ENCODE peak calls at places on chromosomes 7 and 10, in four cellular contexts. One of them, this sample, is unnamed.

GRCh38 chr10:71561003-71561577 is 158.5 kb downstream of the C10orf105 start:
- DNase-seq in H9: no peak
- DNase-seq in GM23338: no peak
- DNase-seq in IMR-90: no peak
- DNase-seq in this sample: no peak

GRCh38 chr10:46234026-46234425 is 52.8 kb upstream of the ANTXRL start:
- DNase-seq in H9: peak; percentile 21
- DNase-seq in GM23338: no peak
- DNase-seq in IMR-90: no peak
- DNase-seq in this sample: no peak

GRCh38 chr7:158102897-158103296 is 484.7 kb downstream of the PTPRN2 start:
- DNase-seq in H9: no peak
- DNase-seq in IMR-90: no peak
- DNase-seq in GM23338: no peak
- DNase-seq in this sample: no peak

GRCh38 chr10:79189853-79190435 is 121.2 kb downstream of the ZMIZ1 start:
- DNase-seq in GM23338: no peak
- DNase-seq in IMR-90: peak; percentile 19
- DNase-seq in H9: no peak
- DNase-seq in this sample: no peak

GRCh38 chr7:15729746-15730145 is 43.3 kb upstream of the MEOX2 start:
- DNase-seq in H9: no peak
- DNase-seq in GM23338: no peak
- DNase-seq in IMR-90: no peak
- DNase-seq in this sample: no peak

GRCh38 chr7:33534830-33535229 is 370.5 kb upstream of the BMPER start:
- DNase-seq in H9: no peak
- DNase-seq in IMR-90: peak; percentile 67
- DNase-seq in GM23338: peak; percentile 59
- DNase-seq in this sample: no peak

GRCh38 chr10:63829573-63830149 is 308.5 kb downstream of the REEP3 start:
- DNase-seq in IMR-90: no peak
- DNase-seq in GM23338: peak; percentile 13
- DNase-seq in H9: no peak
- DNase-seq in this sample: no peak

GRCh38 chr7:101288439-101288838 is 33.2 kb downstream of the IFT22 start:
- DNase-seq in IMR-90: no peak
- DNase-seq in H9: no peak
- DNase-seq in GM23338: no peak
- DNase-seq in this sample: no peak

GRCh38 chr10:13349776-13350274 is 1.7 kb upstream of the SEPHS1 start:
- DNase-seq in H9: peak; percentile 96
- DNase-seq in GM23338: peak; percentile 97
- DNase-seq in IMR-90: peak; percentile 54
- DNase-seq in this sample: peak; percentile 24

GRCh38 chr7:142813262-142813661 is 41.6 kb upstream of the EPHB6 start:
- DNase-seq in IMR-90: peak; percentile 46
- DNase-seq in GM23338: peak; percentile 86
- DNase-seq in H9: peak; percentile 85
- DNase-seq in this sample: no peak

GRCh38 chr7:139321071-139321745 is 19.9 kb upstream of the FMC1 start:
- DNase-seq in IMR-90: peak; percentile 38
- DNase-seq in H9: peak; percentile 40
- DNase-seq in GM23338: peak; percentile 75
- DNase-seq in this sample: peak; percentile 14

GRCh38 chr10:71860243-71861029 is 9.4 kb upstream of the PSAP start:
- DNase-seq in GM23338: peak; percentile 76
- DNase-seq in IMR-90: peak; percentile 100
- DNase-seq in H9: peak; percentile 93
- DNase-seq in this sample: peak; percentile 65

GRCh38 chr10:35214607-35215020 is 88.0 kb downstream of the CREM start:
- DNase-seq in GM23338: no peak
- DNase-seq in H9: no peak
- DNase-seq in IMR-90: no peak
- DNase-seq in this sample: no peak

GRCh38 chr10:114103286-114103685 is 59.6 kb downstream of the ADRB1 start:
- DNase-seq in GM23338: peak; percentile 63
- DNase-seq in H9: no peak
- DNase-seq in IMR-90: peak; percentile 67
- DNase-seq in this sample: peak; percentile 63

GRCh38 chr7:92179393-92179924 is 517 bp upstream of the LRRD1 start:
- DNase-seq in GM23338: peak; percentile 57
- DNase-seq in IMR-90: peak; percentile 1
- DNase-seq in H9: no peak
- DNase-seq in this sample: no peak

DNA sequence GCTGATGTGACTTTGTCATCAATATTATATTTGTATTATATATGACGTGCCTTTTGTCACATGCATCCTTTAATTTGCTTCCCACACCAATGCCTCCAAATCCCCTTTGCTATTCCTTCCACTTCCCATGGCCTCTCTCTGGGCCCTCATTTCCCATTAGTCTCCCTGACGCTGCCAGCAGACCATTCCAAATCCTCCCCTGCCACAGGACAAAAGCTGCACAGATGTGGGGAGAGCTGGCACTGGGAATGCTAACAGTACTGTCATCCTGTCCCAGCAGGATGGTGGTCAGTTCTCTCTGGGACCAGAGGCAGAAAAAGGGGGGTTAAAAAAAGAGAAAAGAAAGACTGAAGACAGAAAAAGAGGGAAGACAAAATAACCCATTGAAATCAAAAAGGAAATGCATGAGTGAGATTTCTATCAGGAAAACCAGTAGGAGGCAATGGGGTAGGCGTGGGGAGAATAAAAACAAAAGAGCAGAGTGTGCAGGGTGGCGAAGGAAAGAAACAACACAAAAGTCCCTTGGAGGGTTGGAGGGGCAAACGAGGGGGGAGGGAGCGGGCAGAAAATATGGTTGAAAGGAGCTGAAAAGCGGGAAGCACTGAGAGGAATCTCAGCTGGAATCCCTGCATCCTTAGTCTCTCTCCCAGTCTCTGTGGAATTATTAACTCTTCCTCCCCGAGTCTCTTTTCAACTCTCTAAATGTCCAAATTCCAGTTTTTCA is 59.2 kb upstream of the PTN start:
- DNase-seq in H9: no peak
- DNase-seq in GM23338: peak; percentile 47
- DNase-seq in IMR-90: no peak
- DNase-seq in this sample: no peak
- H3K27ac ChIP-seq in H9: no peak overlapping the region
- H3K27ac ChIP-seq in GM23338: peak overlapping the region; percentile 29
- H3K27ac ChIP-seq in IMR-90: no peak overlapping the region
- H3K27ac ChIP-seq in this sample: no peak overlapping the region

GRCh38 chr10:60955321-60955720 is 11.3 kb upstream of the RHOBTB1 start:
- DNase-seq in IMR-90: no peak
- DNase-seq in H9: no peak
- DNase-seq in GM23338: no peak
- DNase-seq in this sample: no peak
- H2AFZ ChIP-seq in IMR-90: no peak overlapping the region
- H2AFZ ChIP-seq in H9: no peak overlapping the region
- H2AFZ ChIP-seq in GM23338: no peak overlapping the region
- H2AFZ ChIP-seq in this sample: no peak overlapping the region

GRCh38 chr7:105065104-105065503 is 51.1 kb downstream of the KMT2E start:
- DNase-seq in GM23338: no peak
- DNase-seq in H9: no peak
- DNase-seq in IMR-90: no peak
- DNase-seq in this sample: no peak

GRCh38 chr7:105073143-105073542 is 59.1 kb downstream of the KMT2E start:
- DNase-seq in H9: no peak
- DNase-seq in GM23338: no peak
- DNase-seq in IMR-90: no peak
- DNase-seq in this sample: no peak

GRCh38 chr7:105067691-105068090 is 53.7 kb downstream of the KMT2E start:
- DNase-seq in H9: no peak
- DNase-seq in GM23338: no peak
- DNase-seq in IMR-90: no peak
- DNase-seq in this sample: no peak
- H3K27ac ChIP-seq in H9: no peak overlapping the region
- H3K27ac ChIP-seq in GM23338: no peak overlapping the region
- H3K27ac ChIP-seq in IMR-90: no peak overlapping the region
- H3K27ac ChIP-seq in this sample: no peak overlapping the region

GRCh38 chr7:42274052-42274451 is 37.0 kb upstream of the GLI3 start:
- DNase-seq in IMR-90: peak; percentile 79
- DNase-seq in GM23338: no peak
- DNase-seq in H9: no peak
- DNase-seq in this sample: no peak
- H2AFZ ChIP-seq in IMR-90: no peak overlapping the region
- H2AFZ ChIP-seq in GM23338: no peak overlapping the region
- H2AFZ ChIP-seq in H9: no peak overlapping the region
- H2AFZ ChIP-seq in this sample: no peak overlapping the region

GRCh38 chr10:5692476-5693358 is 8.1 kb downstream of the TASOR2 start:
- DNase-seq in GM23338: peak; percentile 81
- DNase-seq in IMR-90: peak; percentile 19
- DNase-seq in H9: peak; percentile 62
- DNase-seq in this sample: peak; percentile 87
- H3K27ac ChIP-seq in GM23338: peak overlapping the region; percentile 5
- H3K27ac ChIP-seq in IMR-90: peak overlapping the region; percentile 3
- H3K27ac ChIP-seq in H9: no peak overlapping the region
- H3K27ac ChIP-seq in this sample: peak overlapping the region; percentile 92

GRCh38 chr7:117480978-117481377 is 1.2 kb downstream of the CFTR start:
- DNase-seq in H9: no peak
- DNase-seq in IMR-90: no peak
- DNase-seq in GM23338: peak; percentile 19
- DNase-seq in this sample: no peak

GRCh38 chr7:117478796-117479479 is 887 bp upstream of the CFTR start:
- DNase-seq in IMR-90: no peak
- DNase-seq in H9: peak; percentile 26
- DNase-seq in GM23338: peak; percentile 43
- DNase-seq in this sample: no peak

GRCh38 chr7:117484988-117485655 is 5.3 kb downstream of the CFTR start:
- DNase-seq in IMR-90: no peak
- DNase-seq in GM23338: peak; percentile 49
- DNase-seq in H9: no peak
- DNase-seq in this sample: no peak

GRCh38 chr7:117479480-117480224 is at the start of gene CFTR:
- DNase-seq in IMR-90: no peak
- DNase-seq in GM23338: peak; percentile 75
- DNase-seq in H9: peak; percentile 65
- DNase-seq in this sample: no peak
- H2AFZ ChIP-seq in IMR-90: peak within 1 kb of the TSS; percentile 75
- H2AFZ ChIP-seq in GM23338: peak within 1 kb of the TSS; percentile 94
- H2AFZ ChIP-seq in H9: peak within 1 kb of the TSS; percentile 50
- H2AFZ ChIP-seq in this sample: no peak within 1 kb of the TSS

GRCh38 chr7:116861717-116862116 is 670 bp upstream of the CAPZA2 start:
- DNase-seq in IMR-90: no peak
- DNase-seq in GM23338: no peak
- DNase-seq in H9: no peak
- DNase-seq in this sample: no peak
- H3K27ac ChIP-seq in IMR-90: no peak overlapping the region
- H3K27ac ChIP-seq in GM23338: no peak overlapping the region
- H3K27ac ChIP-seq in H9: no peak overlapping the region
- H3K27ac ChIP-seq in this sample: no peak overlapping the region

DNA sequence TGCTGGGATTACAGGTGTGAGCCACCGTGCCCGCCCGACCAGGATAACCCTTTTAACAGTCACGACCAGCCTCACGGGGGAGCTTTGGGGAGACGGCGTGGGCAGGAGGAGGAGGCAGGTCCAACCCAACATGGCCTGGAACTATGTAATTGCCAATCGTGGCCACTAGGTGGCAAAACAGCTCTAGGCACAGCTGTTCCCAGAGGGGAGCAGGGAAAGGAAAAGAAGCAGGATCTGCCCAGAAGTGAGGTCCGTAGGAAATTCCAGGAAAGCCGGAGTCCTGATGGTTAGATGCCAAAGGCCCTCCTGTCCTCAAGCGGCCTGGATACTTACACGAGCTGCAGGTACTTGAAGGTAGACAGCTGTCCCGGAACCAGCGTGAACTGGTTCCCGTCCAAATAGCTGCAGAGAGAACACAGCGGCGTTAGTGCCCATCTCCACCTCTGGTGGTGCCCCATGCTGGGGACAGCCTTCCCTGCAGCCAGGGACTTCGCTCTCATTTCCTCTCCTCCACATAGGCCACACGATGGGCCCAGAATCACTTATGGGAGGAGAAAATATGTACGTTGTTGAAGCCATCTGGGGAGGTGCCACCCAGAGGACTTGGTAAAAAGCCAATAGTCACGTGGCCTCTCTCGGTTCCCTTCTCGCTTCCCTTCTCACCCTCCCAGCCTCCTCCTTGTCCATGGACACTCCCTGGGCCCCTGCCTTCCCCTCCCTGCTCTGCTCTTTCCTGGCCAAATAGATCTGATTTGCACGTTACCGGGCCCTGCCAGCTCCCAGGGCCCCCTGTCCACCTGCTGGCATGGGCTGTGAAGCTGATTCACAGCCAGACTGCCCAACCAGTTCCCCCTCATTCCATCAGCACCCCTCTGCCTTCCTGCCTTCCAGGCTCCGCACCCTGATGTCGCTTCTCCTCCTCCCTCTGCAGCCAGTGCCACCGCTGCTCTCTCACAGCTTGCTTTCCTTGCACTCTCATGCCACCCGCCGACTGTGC is 148.1 kb downstream of the SLIT1 start:
- DNase-seq in GM23338: peak; percentile 96
- DNase-seq in IMR-90: peak; percentile 71
- DNase-seq in H9: peak; percentile 92
- DNase-seq in this sample: peak; percentile 77
- H2AFZ ChIP-seq in GM23338: peak overlapping the region; percentile 97
- H2AFZ ChIP-seq in IMR-90: peak overlapping the region; percentile 83
- H2AFZ ChIP-seq in H9: no peak overlapping the region
- H2AFZ ChIP-seq in this sample: peak overlapping the region; percentile 8

This sample was measured in OCI-LY7.